ENCODE peak calls at places on chromosomes 6 and 20, in four cellular contexts. T is colonic mucosa, X is AG04450, H is keratinocyte. J is an unnamed sample.

GRCh38 chr6:41161851-41162552 is 914 bp downstream of the TREM2 start:
- DNase-seq in T (no peak), X (no peak), H (no peak), J (no peak)

GRCh38 chr20:48051810-48052491 is 266.7 kb upstream of the SULF2 start:
- DNase-seq in T (no peak), X (no peak), H (no peak), J (no peak)

GRCh38 chr6:40948598-40948997 is 90.4 kb downstream of the UNC5CL start:
- DNase-seq in T (no peak), X (no peak), H (peak; percentile 54), J (no peak)

GRCh38 chr6:4973972-4974885 is 29.6 kb downstream of the RPP40 start:
- DNase-seq in T (no peak), X (peak; percentile 37), H (no peak), J (peak; percentile 74)

GRCh38 chr20:20463933-20464374 is 96.0 kb downstream of the INSM1 start:
- DNase-seq in T (no peak), X (no peak), H (no peak), J (no peak)

GRCh38 chr6:170124836-170125235 is 166.0 kb downstream of the DLL1 start:
- DNase-seq in T (peak; percentile 25), X (no peak), H (peak; percentile 52), J (peak; percentile 41)

GRCh38 chr6:42963855-42964605 is 3.5 kb downstream of the GNMT start:
- DNase-seq in T (peak; percentile 35), X (peak; percentile 20), H (no peak), J (no peak)

GRCh38 chr6:150139533-150139932 is 3.3 kb upstream of the PPP1R14C start:
- DNase-seq in T (no peak), X (no peak), H (no peak), J (no peak)

GRCh38 chr6:79525272-79526100 is 11.7 kb downstream of the LCA5 start:
- DNase-seq in T (no peak), X (no peak), H (no peak), J (no peak)

GRCh38 chr20:46709459-46710148 is at the start of gene SLC2A10:
- DNase-seq in T (peak; percentile 73), X (no peak), H (no peak), J (peak; percentile 85)

GRCh38 chr6:20693466-20694063 is 159.3 kb downstream of the CDKAL1 start:
- DNase-seq in T (no peak), X (no peak), H (no peak), J (no peak)

GRCh38 chr20:59123011-59123676 is 40.5 kb upstream of the ZNF831 start:
- DNase-seq in T (no peak), X (no peak), H (no peak), J (no peak)

GRCh38 chr20:1377984-1378742 is 14.7 kb downstream of the FKBP1A start:
- DNase-seq in T (no peak), X (no peak), H (peak; percentile 60), J (no peak)

GRCh38 chr6:50819527-50819905 is 845 bp downstream of the TFAP2B start:
- DNase-seq in T (no peak), X (no peak), H (no peak), J (no peak)

GRCh38 chr6:98384766-98385165 is 449.6 kb upstream of the POU3F2 start:
- DNase-seq in T (no peak), X (no peak), H (no peak), J (no peak)

GRCh38 chr6:70325009-70325408 is 22.1 kb upstream of the COL9A1 start:
- DNase-seq in T (no peak), X (no peak), H (no peak), J (no peak)

GRCh38 chr20:22446613-22447447 is 137.5 kb downstream of the FOXA2 start:
- DNase-seq in T (no peak), X (no peak), H (no peak), J (no peak)

GRCh38 chr6:1381397-1382330 is 7.7 kb upstream of the FOXF2 start:
- DNase-seq in T (peak; percentile 61), X (no peak), H (no peak), J (no peak)

GRCh38 chr20:12928755-12929401 is 79.9 kb upstream of the SPTLC3 start:
- DNase-seq in T (no peak), X (peak; percentile 42), H (no peak), J (no peak)

GRCh38 chr20:15528386-15529111 is 1044.7 kb downstream of the KIF16B start:
- DNase-seq in T (no peak), X (no peak), H (no peak), J (no peak)

GRCh38 chr6:112802154-112802553 is 455.0 kb downstream of the RFPL4B start:
- DNase-seq in T (no peak), X (peak; percentile 84), H (no peak), J (no peak)

GRCh38 chr20:16308754-16309153 is 264.5 kb downstream of the KIF16B start:
- DNase-seq in T (no peak), X (no peak), H (no peak), J (no peak)

GRCh38 chr20:54606384-54606783 is 131.0 kb downstream of the DOK5 start:
- DNase-seq in T (no peak), X (no peak), H (no peak), J (no peak)

GRCh38 chr6:128310061-128310460 is 210.3 kb downstream of the PTPRK start:
- DNase-seq in T (no peak), X (no peak), H (no peak), J (no peak)

GRCh38 chr6:52286798-52287432 is 2.4 kb upstream of the MCM3 start:
- DNase-seq in T (peak; percentile 90), X (peak; percentile 39), H (peak; percentile 17), J (peak; percentile 76)

GRCh38 chr20:51227744-51228143 is 204.8 kb upstream of the KCNG1 start:
- DNase-seq in T (no peak), X (no peak), H (no peak), J (no peak)

GRCh38 chr20:404088-404487 is 4.0 kb upstream of the RBCK1 start:
- DNase-seq in T (no peak), X (no peak), H (no peak), J (no peak)

GRCh38 chr6:168383062-168383854 is 57.7 kb upstream of the SMOC2 start:
- DNase-seq in T (no peak), X (no peak), H (no peak), J (no peak)

GRCh38 chr6:29564875-29565274 is 5.3 kb upstream of the UBD start:
- DNase-seq in T (no peak), X (no peak), H (no peak), J (no peak)

GRCh38 chr6:162371133-162371532 is 356.4 kb downstream of the PRKN start:
- DNase-seq in T (no peak), X (no peak), H (no peak), J (no peak)

GRCh38 chr6:122947355-122947754 is 48.7 kb upstream of the CLVS2 start:
- DNase-seq in T (no peak), X (no peak), H (no peak), J (no peak)

GRCh38 chr6:113654396-113654795 is 202.7 kb upstream of the MARCKS start:
- DNase-seq in T (no peak), X (no peak), H (peak; percentile 88), J (peak; percentile 86)

GRCh38 chr6:31559958-31560696 is 12.0 kb upstream of the LTA start:
- DNase-seq in T (no peak), X (no peak), H (no peak), J (peak; percentile 73)

GRCh38 chr6:44006123-44006871 is 121.0 kb downstream of the MRPL14 start:
- DNase-seq in T (no peak), X (no peak), H (no peak), J (no peak)

GRCh38 chr6:44003345-44004061 is 123.7 kb downstream of the MRPL14 start:
- DNase-seq in T (no peak), X (no peak), H (no peak), J (no peak)

GRCh38 chr6:44004136-44004535 is 123.1 kb downstream of the MRPL14 start:
- DNase-seq in T (no peak), X (no peak), H (no peak), J (no peak)

GRCh38 chr6:44005507-44005903 is 121.7 kb downstream of the MRPL14 start:
- DNase-seq in T (no peak), X (no peak), H (no peak), J (no peak)

DNA sequence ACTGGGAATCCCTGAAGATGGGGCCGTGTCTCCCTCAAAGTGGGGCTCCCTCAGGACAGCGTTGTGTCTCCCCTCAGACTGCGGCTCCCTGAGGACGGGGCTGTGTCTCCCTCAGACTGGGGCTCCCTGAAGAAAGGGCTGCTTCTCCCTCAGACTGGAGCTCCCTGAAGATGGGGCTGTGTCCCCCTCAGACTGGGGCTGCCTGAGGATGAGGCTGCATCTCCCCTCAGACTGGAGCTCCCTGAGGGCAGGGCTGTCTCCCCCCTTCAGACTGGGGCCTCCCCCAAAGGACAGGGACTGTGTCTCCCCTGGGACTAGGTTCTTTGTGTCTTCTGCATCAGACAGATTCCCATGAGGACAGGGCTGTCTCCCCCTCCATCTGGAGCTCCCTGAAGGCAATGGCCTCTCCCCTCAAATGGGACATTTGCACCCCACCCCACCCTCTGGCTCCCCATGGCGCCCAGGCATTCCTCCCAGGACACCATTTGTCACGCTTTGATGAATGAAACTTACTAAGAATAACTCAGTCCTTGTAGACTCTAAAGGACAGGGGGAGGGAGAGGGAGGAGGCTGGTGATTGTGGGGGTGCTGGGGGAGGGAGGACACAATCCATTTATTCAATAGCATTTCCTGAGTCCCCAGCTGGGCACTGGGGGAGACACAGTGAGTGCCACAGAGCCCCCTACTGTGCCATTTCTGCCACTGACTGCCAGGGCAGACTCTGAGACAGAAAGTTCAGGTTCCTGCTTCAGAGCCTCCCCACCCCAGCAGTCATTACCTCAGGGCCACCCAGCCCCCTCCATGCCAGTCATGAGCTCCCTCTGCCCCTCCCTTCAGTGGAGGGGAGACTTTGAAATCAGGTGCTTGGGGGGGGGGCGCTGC is 122.4 kb downstream of the MRPL14 start:
- DNase-seq in T (no peak), X (no peak), H (no peak), J (no peak)
- TF ChIP-seq CTCF in T (no peak), X (peak; percentile 27), H (peak; percentile 31), J (no peak)

GRCh38 chr6:71482742-71483141 is 194.1 kb downstream of the OGFRL1 start:
- DNase-seq in T (no peak), X (no peak), H (no peak), J (no peak)
- TF ChIP-seq CTCF in T (no peak), X (no peak), H (peak; percentile 5), J (no peak)

GRCh38 chr20:45291526-45291925 is 15.1 kb upstream of the RBPJL start:
- DNase-seq in T (no peak), X (no peak), H (no peak), J (no peak)

GRCh38 chr20:45294659-45295058 is 12.0 kb upstream of the RBPJL start:
- DNase-seq in T (no peak), X (no peak), H (no peak), J (no peak)

GRCh38 chr20:45292343-45292742 is 14.3 kb upstream of the RBPJL start:
- DNase-seq in T (no peak), X (no peak), H (no peak), J (no peak)

GRCh38 chr20:45293041-45294002 is 13.3 kb upstream of the RBPJL start:
- DNase-seq in T (peak; percentile 89), X (no peak), H (peak; percentile 30), J (peak; percentile 87)

DNA sequence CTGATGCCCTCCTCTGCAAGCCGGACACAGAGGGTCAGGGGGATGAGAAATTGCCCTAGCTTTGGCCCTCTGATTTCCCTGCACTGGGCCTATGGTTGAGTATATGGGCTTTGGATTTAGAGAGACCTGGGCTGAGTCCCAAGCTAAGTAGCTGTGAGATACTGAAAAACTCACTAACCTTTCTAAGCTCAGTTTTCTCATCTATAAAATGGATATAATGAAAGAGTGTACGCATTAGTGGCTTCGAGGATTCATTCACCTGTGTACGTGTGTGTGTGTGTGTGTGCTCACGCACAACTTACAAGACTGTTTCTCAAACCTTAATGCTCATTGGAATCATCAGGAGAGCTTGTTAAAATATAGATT is 12.7 kb upstream of the RBPJL start:
- DNase-seq in T (no peak), X (no peak), H (no peak), J (no peak)
- TF ChIP-seq CTCF in T (no peak), X (no peak), H (no peak), J (peak; percentile 6)

GRCh38 chr6:167079853-167080297 is 43.0 kb upstream of the CCR6 start:
- DNase-seq in T (no peak), X (no peak), H (no peak), J (no peak)
- TF ChIP-seq CTCF in T (no peak), X (no peak), H (no peak), J (no peak)